ENCODE peak calls at places on chromosomes 6 and 20, in nine cellular contexts. J is IMR-90; H is CD4-positive, alpha-beta T cell; Y is T-helper 2 cell; K is Right ventricle myocardium superior; A is stimulated activated naive CD8-positive, alpha-beta T cell treated with anti-CD3 and anti-CD28 coated beads, Interleukin-15, Interleukin-2, amounts not matched to agents 100 U/mL and 50 U/mL, for 24 hours; W is stimulated activated CD4-positive, alpha-beta T cell treated with anti-CD3 and anti-CD28 coated beads, Interleukin-4, amount 100 ng/mL, for 48 hours; X is right lobe of liver; E is non-pigmented ciliary epithelial cell. Z is an unnamed sample.

GRCh38 chr20:48012401-48012974 is 227.2 kb upstream of the SULF2 start:
- DNase-seq in J (peak), H (no peak), Y (no peak), K (no peak), A (no peak), W (no peak), X (no peak), E (peak), Z (no peak)

GRCh38 chr6:136284909-136285308 is 4.7 kb downstream of the BCLAF1 start:
- DNase-seq in J (peak), H (no peak), Y (no peak), K (no peak), A (no peak), W (no peak), X (no peak), E (no peak), Z (no peak)

GRCh38 chr20:50931048-50931305 is 260 bp downstream of the ADNP start:
- DNase-seq in J (no peak), H (no peak), Y (no peak), K (no peak), A (no peak), W (no peak), X (no peak), E (no peak), Z (no peak)

GRCh38 chr6:159654483-159655098 is 38.5 kb downstream of the SOD2 start:
- DNase-seq in J (peak), H (no peak), Y (peak), K (no peak), A (no peak), W (no peak), X (no peak), E (no peak), Z (peak)

GRCh38 chr6:130755368-130756034 is 71.7 kb upstream of the SMLR1 start:
- DNase-seq in J (no peak), H (no peak), Y (no peak), K (no peak), A (no peak), W (no peak), X (no peak), E (no peak), Z (no peak)

GRCh38 chr20:43558412-43559146 is at the start of gene SGK2:
- DNase-seq in J (peak), H (no peak), Y (no peak), K (peak), A (no peak), W (no peak), X (peak), E (peak), Z (no peak)

GRCh38 chr6:33306356-33306755 is 7.5 kb downstream of the TAPBP start:
- DNase-seq in J (no peak), H (no peak), Y (no peak), K (no peak), A (no peak), W (no peak), X (no peak), E (no peak), Z (no peak)

GRCh38 chr20:63536241-63536977 is 767 bp downstream of the PTK6 start:
- DNase-seq in J (peak), H (no peak), Y (no peak), K (peak), A (no peak), W (no peak), X (no peak), E (no peak), Z (no peak)

GRCh38 chr20:59032023-59032712 is at the start of gene ATP5F1E:
- DNase-seq in J (peak), H (peak), Y (peak), K (peak), A (peak), W (peak), X (peak), E (peak), Z (peak)

GRCh38 chr20:50855498-50856474 is 60.9 kb downstream of the BCAS4 start:
- DNase-seq in J (peak), H (no peak), Y (no peak), K (no peak), A (no peak), W (no peak), X (peak), E (no peak), Z (no peak)

GRCh38 chr6:133682506-133683290 is 206.2 kb upstream of the TCF21 start:
- DNase-seq in J (peak), H (no peak), Y (no peak), K (no peak), A (no peak), W (no peak), X (no peak), E (no peak), Z (no peak)

GRCh38 chr6:116255246-116255800 is 1.4 kb upstream of the TSPYL4 start:
- DNase-seq in J (no peak), H (no peak), Y (no peak), K (no peak), A (no peak), W (no peak), X (no peak), E (no peak), Z (no peak)

GRCh38 chr6:14799928-14800327 is 445.9 kb upstream of the JARID2 start:
- DNase-seq in J (peak), H (no peak), Y (peak), K (peak), A (no peak), W (no peak), X (peak), E (no peak), Z (peak)

GRCh38 chr6:150922137-150922536 is 56.6 kb downstream of the MTHFD1L start:
- DNase-seq in J (peak), H (no peak), Y (peak), K (no peak), A (no peak), W (no peak), X (no peak), E (no peak), Z (no peak)

GRCh38 chr20:55038684-55039083 is 563.3 kb downstream of the DOK5 start:
- DNase-seq in J (no peak), H (no peak), Y (no peak), K (no peak), A (no peak), W (no peak), X (no peak), E (no peak), Z (no peak)

GRCh38 chr6:30060634-30060981 is 457 bp upstream of the POLR1H start:
- DNase-seq in J (peak), H (no peak), Y (peak), K (peak), A (peak), W (no peak), X (no peak), E (no peak), Z (peak)

GRCh38 chr6:131129657-131130545 is 5.4 kb upstream of the AKAP7 start:
- DNase-seq in J (no peak), H (no peak), Y (no peak), K (no peak), A (no peak), W (no peak), X (no peak), E (no peak), Z (no peak)

GRCh38 chr6:127459231-127459641 is at the start of gene KIAA0408:
- DNase-seq in J (peak), H (no peak), Y (peak), K (peak), A (no peak), W (no peak), X (no peak), E (no peak), Z (no peak)

GRCh38 chr6:38713812-38714211 is 1.3 kb upstream of the DNAH8 start:
- DNase-seq in J (no peak), H (no peak), Y (peak), K (no peak), A (peak), W (peak), X (no peak), E (no peak), Z (peak)

GRCh38 chr6:14664616-14665315 is 547.2 kb downstream of the CD83 start:
- DNase-seq in J (no peak), H (no peak), Y (peak), K (no peak), A (no peak), W (no peak), X (no peak), E (no peak), Z (no peak)

GRCh38 chr6:6002005-6002808 is 4.5 kb downstream of the NRN1 start:
- DNase-seq in J (no peak), H (no peak), Y (peak), K (peak), A (peak), W (no peak), X (no peak), E (no peak), Z (no peak)

GRCh38 chr6:148807784-148808183 is 61.0 kb downstream of the UST start:
- DNase-seq in J (no peak), H (no peak), Y (no peak), K (no peak), A (no peak), W (no peak), X (no peak), E (no peak), Z (no peak)

GRCh38 chr6:164695896-164696295 is 613.5 kb downstream of the C6orf118 start:
- DNase-seq in J (no peak), H (no peak), Y (no peak), K (no peak), A (no peak), W (no peak), X (no peak), E (no peak), Z (no peak)

GRCh38 chr20:11846131-11846530 is 71.6 kb upstream of the BTBD3 start:
- DNase-seq in J (no peak), H (no peak), Y (no peak), K (no peak), A (no peak), W (no peak), X (no peak), E (no peak), Z (no peak)

GRCh38 chr20:1209447-1210387 is 6.5 kb downstream of the C20orf202 start:
- DNase-seq in J (peak), H (no peak), Y (no peak), K (no peak), A (no peak), W (no peak), X (no peak), E (no peak), Z (no peak)

GRCh38 chr6:137882225-137882961 is 15.3 kb downstream of the TNFAIP3 start:
- DNase-seq in J (peak), H (no peak), Y (peak), K (no peak), A (no peak), W (no peak), X (no peak), E (no peak), Z (no peak)

GRCh38 chr20:15951711-15952110 is 621.5 kb downstream of the KIF16B start:
- DNase-seq in J (no peak), H (no peak), Y (no peak), K (no peak), A (no peak), W (no peak), X (no peak), E (no peak), Z (no peak)

GRCh38 chr20:23923891-23924435 is 44.4 kb upstream of the CST5 start:
- DNase-seq in J (no peak), H (no peak), Y (no peak), K (no peak), A (no peak), W (no peak), X (peak), E (no peak), Z (no peak)

GRCh38 chr20:59820204-59821041 is 113.0 kb downstream of the SYCP2 start:
- DNase-seq in J (no peak), H (no peak), Y (no peak), K (peak), A (no peak), W (no peak), X (no peak), E (no peak), Z (no peak)

GRCh38 chr6:75223461-75223860 is 17.6 kb upstream of the COL12A1 start:
- DNase-seq in J (no peak), H (no peak), Y (no peak), K (no peak), A (no peak), W (no peak), X (no peak), E (no peak), Z (no peak)

GRCh38 chr6:150934380-150934779 is 68.9 kb downstream of the MTHFD1L start:
- DNase-seq in J (peak), H (no peak), Y (no peak), K (no peak), A (no peak), W (no peak), X (no peak), E (peak), Z (no peak)

GRCh38 chr6:22727709-22728108 is 158.3 kb downstream of the HDGFL1 start:
- DNase-seq in J (peak), H (no peak), Y (no peak), K (no peak), A (no peak), W (no peak), X (no peak), E (no peak), Z (no peak)

GRCh38 chr20:588932-589672 is 21.0 kb downstream of the TCF15 start:
- DNase-seq in J (no peak), H (no peak), Y (no peak), K (peak), A (no peak), W (no peak), X (no peak), E (no peak), Z (no peak)

GRCh38 chr6:113595921-113596376 is 261.2 kb upstream of the MARCKS start:
- DNase-seq in J (peak), H (no peak), Y (no peak), K (no peak), A (no peak), W (no peak), X (no peak), E (no peak), Z (no peak)

GRCh38 chr6:11341867-11342266 is 109.4 kb upstream of the NEDD9 start:
- DNase-seq in J (peak), H (no peak), Y (no peak), K (no peak), A (no peak), W (no peak), X (no peak), E (no peak), Z (no peak)

GRCh38 chr6:109791301-109791700 is 100.2 kb downstream of the FIG4 start:
- DNase-seq in J (peak), H (no peak), Y (no peak), K (no peak), A (no peak), W (no peak), X (no peak), E (no peak), Z (no peak)

GRCh38 chr6:26194774-26195375 is 107.6 kb downstream of the HFE start:
- DNase-seq in J (peak), H (no peak), Y (no peak), K (no peak), A (no peak), W (no peak), X (no peak), E (no peak), Z (no peak)

GRCh38 chr6:53240763-53241162 is 92.1 kb upstream of the GCM1 start:
- DNase-seq in J (no peak), H (no peak), Y (peak), K (no peak), A (no peak), W (no peak), X (no peak), E (no peak), Z (peak)

Z was measured in HL-60.